ENCODE peak calls at places on chromosomes 16 and 17, in seven cellular contexts. One of them, this sample, is unnamed.

GRCh38 chr17:55322451-55322985 is 57.8 kb downstream of the HLF start:
- DNase-seq in brain microvascular endothelial cell: no peak
- DNase-seq in fibroblast of the aortic adventitia: no peak
- DNase-seq in kidney: no peak
- DNase-seq in heart right ventricle: no peak
- DNase-seq in left ventricle myocardium inferior: no peak
- DNase-seq in astrocyte of the spinal cord: no peak
- DNase-seq in this sample: no peak

GRCh38 chr17:16915752-16916556 is 56.0 kb downstream of the TNFRSF13B start:
- DNase-seq in brain microvascular endothelial cell: peak
- DNase-seq in fibroblast of the aortic adventitia: peak
- DNase-seq in kidney: no peak
- DNase-seq in heart right ventricle: peak
- DNase-seq in left ventricle myocardium inferior: peak
- DNase-seq in astrocyte of the spinal cord: no peak
- DNase-seq in this sample: peak

GRCh38 chr16:71348262-71349085 is 10.0 kb upstream of the CALB2 start:
- DNase-seq in brain microvascular endothelial cell: no peak
- DNase-seq in fibroblast of the aortic adventitia: no peak
- DNase-seq in kidney: no peak
- DNase-seq in heart right ventricle: no peak
- DNase-seq in left ventricle myocardium inferior: no peak
- DNase-seq in astrocyte of the spinal cord: no peak
- DNase-seq in this sample: no peak

GRCh38 chr17:8072727-8073461 is 14.6 kb downstream of the ALOX12B start:
- DNase-seq in brain microvascular endothelial cell: no peak
- DNase-seq in fibroblast of the aortic adventitia: no peak
- DNase-seq in kidney: peak
- DNase-seq in heart right ventricle: no peak
- DNase-seq in left ventricle myocardium inferior: no peak
- DNase-seq in astrocyte of the spinal cord: no peak
- DNase-seq in this sample: no peak

GRCh38 chr17:65403616-65404015 is 157.8 kb downstream of the AXIN2 start:
- DNase-seq in brain microvascular endothelial cell: no peak
- DNase-seq in fibroblast of the aortic adventitia: no peak
- DNase-seq in kidney: no peak
- DNase-seq in heart right ventricle: no peak
- DNase-seq in left ventricle myocardium inferior: no peak
- DNase-seq in astrocyte of the spinal cord: no peak
- DNase-seq in this sample: no peak

GRCh38 chr17:6135996-6136395 is 65.8 kb downstream of the WSCD1 start:
- DNase-seq in brain microvascular endothelial cell: no peak
- DNase-seq in fibroblast of the aortic adventitia: no peak
- DNase-seq in kidney: no peak
- DNase-seq in heart right ventricle: no peak
- DNase-seq in left ventricle myocardium inferior: no peak
- DNase-seq in astrocyte of the spinal cord: no peak
- DNase-seq in this sample: no peak

GRCh38 chr16:21265104-21265825 is 12.8 kb downstream of the CRYM start:
- DNase-seq in brain microvascular endothelial cell: no peak
- DNase-seq in fibroblast of the aortic adventitia: no peak
- DNase-seq in kidney: no peak
- DNase-seq in heart right ventricle: peak
- DNase-seq in left ventricle myocardium inferior: peak
- DNase-seq in astrocyte of the spinal cord: no peak
- DNase-seq in this sample: no peak

GRCh38 chr17:67671492-67671891 is 46.2 kb upstream of the NOL11 start:
- DNase-seq in brain microvascular endothelial cell: no peak
- DNase-seq in fibroblast of the aortic adventitia: peak
- DNase-seq in kidney: no peak
- DNase-seq in heart right ventricle: no peak
- DNase-seq in left ventricle myocardium inferior: no peak
- DNase-seq in astrocyte of the spinal cord: no peak
- DNase-seq in this sample: no peak

GRCh38 chr17:18377437-18378204 is at the start of gene EVPLL:
- DNase-seq in brain microvascular endothelial cell: no peak
- DNase-seq in fibroblast of the aortic adventitia: no peak
- DNase-seq in kidney: peak
- DNase-seq in heart right ventricle: no peak
- DNase-seq in left ventricle myocardium inferior: peak
- DNase-seq in astrocyte of the spinal cord: no peak
- DNase-seq in this sample: no peak

GRCh38 chr17:34245496-34245895 is 9.6 kb upstream of the CCL2 start:
- DNase-seq in brain microvascular endothelial cell: no peak
- DNase-seq in fibroblast of the aortic adventitia: no peak
- DNase-seq in kidney: no peak
- DNase-seq in heart right ventricle: no peak
- DNase-seq in left ventricle myocardium inferior: no peak
- DNase-seq in astrocyte of the spinal cord: no peak
- DNase-seq in this sample: no peak

GRCh38 chr17:15999974-16000827 is 577 bp downstream of the TTC19 start:
- DNase-seq in brain microvascular endothelial cell: peak
- DNase-seq in fibroblast of the aortic adventitia: peak
- DNase-seq in kidney: no peak
- DNase-seq in heart right ventricle: peak
- DNase-seq in left ventricle myocardium inferior: peak
- DNase-seq in astrocyte of the spinal cord: peak
- DNase-seq in this sample: peak

GRCh38 chr17:40318835-40319332 is 9.9 kb downstream of the RARA start:
- DNase-seq in brain microvascular endothelial cell: no peak
- DNase-seq in fibroblast of the aortic adventitia: no peak
- DNase-seq in kidney: peak
- DNase-seq in heart right ventricle: no peak
- DNase-seq in left ventricle myocardium inferior: peak
- DNase-seq in astrocyte of the spinal cord: no peak
- DNase-seq in this sample: no peak

GRCh38 chr16:50297301-50298074 is 31.1 kb downstream of the ADCY7 start:
- DNase-seq in brain microvascular endothelial cell: no peak
- DNase-seq in fibroblast of the aortic adventitia: no peak
- DNase-seq in kidney: peak
- DNase-seq in heart right ventricle: peak
- DNase-seq in left ventricle myocardium inferior: no peak
- DNase-seq in astrocyte of the spinal cord: no peak
- DNase-seq in this sample: no peak

GRCh38 chr17:56939869-56940484 is 20.9 kb downstream of the COIL start:
- DNase-seq in brain microvascular endothelial cell: no peak
- DNase-seq in fibroblast of the aortic adventitia: peak
- DNase-seq in kidney: no peak
- DNase-seq in heart right ventricle: no peak
- DNase-seq in left ventricle myocardium inferior: no peak
- DNase-seq in astrocyte of the spinal cord: peak
- DNase-seq in this sample: peak

DNA sequence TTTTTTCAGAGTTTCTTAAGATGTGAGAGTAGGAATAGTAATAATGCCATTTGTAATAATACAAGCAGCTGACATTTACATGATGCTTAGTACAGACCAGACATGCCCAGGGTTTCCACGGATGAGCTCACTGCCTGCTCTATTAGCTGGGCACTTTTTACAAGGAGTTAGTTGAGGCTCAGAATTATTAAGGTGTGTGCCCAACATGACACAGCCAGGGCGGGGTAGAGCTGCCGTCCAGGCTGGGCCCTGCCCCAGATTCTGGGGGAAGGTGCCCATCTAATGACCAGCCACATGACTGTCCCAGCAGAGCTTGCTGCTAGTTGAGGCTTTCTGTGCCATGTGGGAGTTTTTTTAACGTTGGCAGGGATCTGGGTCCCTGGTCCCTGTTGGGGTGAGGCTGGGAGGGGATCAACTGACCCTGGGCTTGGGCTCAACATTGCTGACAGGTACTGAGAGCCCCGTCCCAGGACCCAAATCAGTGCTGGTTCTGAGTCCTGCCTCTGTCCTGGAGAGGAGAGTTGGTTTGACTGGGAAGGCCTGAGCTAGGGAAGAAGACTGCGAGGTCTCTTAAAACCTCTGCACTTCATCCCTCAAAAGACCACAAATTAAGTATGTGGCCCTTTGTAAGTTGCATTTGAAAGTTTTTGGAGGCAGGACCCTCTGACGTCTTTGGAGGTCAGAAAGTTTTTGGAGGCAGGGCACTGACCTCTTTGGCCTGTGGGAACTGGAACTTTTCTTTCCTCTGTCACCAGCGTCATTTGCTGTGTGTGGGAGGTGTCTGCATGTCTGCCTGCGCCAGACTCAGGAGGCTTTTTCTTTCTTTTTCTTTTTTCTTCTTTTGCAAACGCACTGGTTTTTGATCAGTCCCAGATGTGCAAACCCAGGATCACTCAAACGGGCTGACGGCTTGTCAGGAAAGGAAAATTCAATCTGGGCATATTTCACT is 2.2 kb downstream of the CRISPLD2 start:
- DNase-seq in brain microvascular endothelial cell: no peak
- DNase-seq in fibroblast of the aortic adventitia: peak
- DNase-seq in kidney: peak
- DNase-seq in heart right ventricle: no peak
- DNase-seq in left ventricle myocardium inferior: no peak
- DNase-seq in astrocyte of the spinal cord: no peak
- DNase-seq in this sample: peak
- H3K4me3 ChIP-seq in brain microvascular endothelial cell: no peak
- H3K4me3 ChIP-seq in fibroblast of the aortic adventitia: no peak
- H3K4me3 ChIP-seq in kidney: peak
- H3K4me3 ChIP-seq in heart right ventricle: peak
- H3K4me3 ChIP-seq in left ventricle myocardium inferior: peak
- H3K4me3 ChIP-seq in astrocyte of the spinal cord: no peak
- H3K4me3 ChIP-seq in this sample: peak

DNA sequence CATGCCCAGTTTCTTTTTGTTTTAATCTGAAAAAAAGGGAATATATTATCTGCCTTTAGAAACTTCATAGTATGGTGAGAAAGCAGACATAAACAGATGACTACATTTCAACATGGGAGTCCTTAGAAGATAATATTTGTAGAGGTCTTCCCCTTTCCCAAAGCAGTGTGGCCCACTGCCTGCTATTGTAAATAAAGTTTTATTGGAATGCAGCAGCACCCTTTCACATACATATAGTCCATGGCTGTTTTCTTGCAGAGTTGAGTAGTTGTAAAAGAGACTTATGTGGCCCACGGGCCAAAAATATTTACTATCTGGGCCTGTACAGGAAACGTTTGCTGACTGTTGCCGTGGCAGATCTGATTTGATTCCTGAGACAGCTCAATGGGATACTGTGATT is 8.5 kb downstream of the KATNIP start:
- DNase-seq in brain microvascular endothelial cell: no peak
- DNase-seq in fibroblast of the aortic adventitia: no peak
- DNase-seq in kidney: no peak
- DNase-seq in heart right ventricle: no peak
- DNase-seq in left ventricle myocardium inferior: no peak
- DNase-seq in astrocyte of the spinal cord: no peak
- DNase-seq in this sample: no peak
- TF ChIP-seq CTCF in brain microvascular endothelial cell: no peak
- TF ChIP-seq CTCF in fibroblast of the aortic adventitia: no peak
- TF ChIP-seq CTCF in kidney: no peak
- TF ChIP-seq CTCF in heart right ventricle: no peak
- TF ChIP-seq CTCF in left ventricle myocardium inferior: no peak
- TF ChIP-seq CTCF in astrocyte of the spinal cord: no peak
- TF ChIP-seq CTCF in this sample: no peak

GRCh38 chr16:11181889-11182279 is 74.1 kb downstream of the SOCS1 start:
- DNase-seq in brain microvascular endothelial cell: no peak
- DNase-seq in fibroblast of the aortic adventitia: no peak
- DNase-seq in kidney: no peak
- DNase-seq in heart right ventricle: no peak
- DNase-seq in left ventricle myocardium inferior: no peak
- DNase-seq in astrocyte of the spinal cord: no peak
- DNase-seq in this sample: peak
- H3K4me3 ChIP-seq in brain microvascular endothelial cell: no peak
- H3K4me3 ChIP-seq in fibroblast of the aortic adventitia: no peak
- H3K4me3 ChIP-seq in kidney: no peak
- H3K4me3 ChIP-seq in heart right ventricle: no peak
- H3K4me3 ChIP-seq in left ventricle myocardium inferior: no peak
- H3K4me3 ChIP-seq in astrocyte of the spinal cord: no peak
- H3K4me3 ChIP-seq in this sample: no peak

GRCh38 chr16:11128211-11129123 is 127.5 kb downstream of the SOCS1 start:
- DNase-seq in brain microvascular endothelial cell: no peak
- DNase-seq in fibroblast of the aortic adventitia: peak
- DNase-seq in kidney: no peak
- DNase-seq in heart right ventricle: peak
- DNase-seq in left ventricle myocardium inferior: peak
- DNase-seq in astrocyte of the spinal cord: no peak
- DNase-seq in this sample: peak
- TF ChIP-seq CTCF in brain microvascular endothelial cell: no peak
- TF ChIP-seq CTCF in fibroblast of the aortic adventitia: no peak
- TF ChIP-seq CTCF in kidney: no peak
- TF ChIP-seq CTCF in heart right ventricle: no peak
- TF ChIP-seq CTCF in left ventricle myocardium inferior: no peak
- TF ChIP-seq CTCF in astrocyte of the spinal cord: no peak
- TF ChIP-seq CTCF in this sample: no peak

DNA sequence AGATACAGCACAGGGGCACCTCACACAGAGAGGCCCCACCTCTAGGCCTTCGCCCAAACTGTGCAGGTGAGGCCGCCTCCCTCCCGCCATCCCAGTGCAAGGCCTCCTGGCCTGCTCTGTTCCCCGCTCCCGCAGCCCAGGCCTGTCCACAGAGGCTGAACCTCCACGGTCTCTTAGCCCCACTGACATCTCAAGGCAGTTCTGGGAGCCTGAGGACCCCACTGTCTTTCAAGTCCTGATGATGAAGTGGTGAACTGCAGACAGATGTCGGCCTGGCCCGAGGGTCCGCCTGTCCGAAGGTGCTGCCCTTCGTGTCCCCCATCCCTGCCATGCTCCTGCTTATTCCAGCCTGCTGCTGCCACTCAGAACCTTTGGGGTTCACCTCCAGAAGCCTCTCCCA is 32.3 kb downstream of the ENGASE start:
- DNase-seq in brain microvascular endothelial cell: no peak
- DNase-seq in fibroblast of the aortic adventitia: no peak
- DNase-seq in kidney: no peak
- DNase-seq in heart right ventricle: no peak
- DNase-seq in left ventricle myocardium inferior: no peak
- DNase-seq in astrocyte of the spinal cord: no peak
- DNase-seq in this sample: no peak
- H3K4me3 ChIP-seq in brain microvascular endothelial cell: no peak
- H3K4me3 ChIP-seq in fibroblast of the aortic adventitia: no peak
- H3K4me3 ChIP-seq in kidney: no peak
- H3K4me3 ChIP-seq in heart right ventricle: no peak
- H3K4me3 ChIP-seq in left ventricle myocardium inferior: no peak
- H3K4me3 ChIP-seq in astrocyte of the spinal cord: no peak
- H3K4me3 ChIP-seq in this sample: no peak

GRCh38 chr17:59558953-59559352 is 6.5 kb upstream of the DHX40 start:
- DNase-seq in brain microvascular endothelial cell: no peak
- DNase-seq in fibroblast of the aortic adventitia: peak
- DNase-seq in kidney: no peak
- DNase-seq in heart right ventricle: no peak
- DNase-seq in left ventricle myocardium inferior: no peak
- DNase-seq in astrocyte of the spinal cord: peak
- DNase-seq in this sample: peak
- TF ChIP-seq CTCF in brain microvascular endothelial cell: no peak
- TF ChIP-seq CTCF in fibroblast of the aortic adventitia: peak
- TF ChIP-seq CTCF in kidney: no peak
- TF ChIP-seq CTCF in heart right ventricle: peak
- TF ChIP-seq CTCF in left ventricle myocardium inferior: peak
- TF ChIP-seq CTCF in astrocyte of the spinal cord: peak
- TF ChIP-seq CTCF in this sample: peak

This sample was measured in fibroblast of mammary gland.